ENCODE peak calls at places on chromosomes 5 and 9, in four cellular contexts. One of them, this sample, is unnamed.
A peak's percentile ranks its signal among the peaks of the same experiment; 100 is the strongest.

GRCh38 chr5:59093329-59093728 is 510.5 kb downstream of the RAB3C start:
- DNase-seq in Panc1: no peak
- DNase-seq in transverse colon: no peak
- DNase-seq in kidney tubule cell: no peak
- DNase-seq in this sample: no peak

GRCh38 chr9:129347323-129348120 is 169.5 kb upstream of the IER5L start:
- DNase-seq in kidney tubule cell: no peak
- DNase-seq in Panc1: no peak
- DNase-seq in transverse colon: no peak
- DNase-seq in this sample: no peak

GRCh38 chr9:137626448-137626847 is 7.6 kb downstream of the EHMT1 start:
- DNase-seq in kidney tubule cell: no peak
- DNase-seq in transverse colon: no peak
- DNase-seq in Panc1: no peak
- DNase-seq in this sample: no peak

GRCh38 chr5:116747881-116748280 is 173.3 kb upstream of the SEMA6A start:
- DNase-seq in Panc1: no peak
- DNase-seq in transverse colon: no peak
- DNase-seq in kidney tubule cell: peak; percentile 82
- DNase-seq in this sample: no peak

GRCh38 chr5:164637931-164638521 is 1132.6 kb downstream of the MAT2B start:
- DNase-seq in transverse colon: no peak
- DNase-seq in Panc1: no peak
- DNase-seq in kidney tubule cell: no peak
- DNase-seq in this sample: no peak

GRCh38 chr9:133458643-133459312 is 1.0 kb upstream of the CACFD1 start:
- DNase-seq in Panc1: no peak
- DNase-seq in transverse colon: no peak
- DNase-seq in kidney tubule cell: no peak
- DNase-seq in this sample: no peak

GRCh38 chr9:128383791-128384190 is 12.6 kb downstream of the URM1 start:
- DNase-seq in Panc1: no peak
- DNase-seq in transverse colon: no peak
- DNase-seq in kidney tubule cell: no peak
- DNase-seq in this sample: no peak

GRCh38 chr5:92908952-92909351 is 672.1 kb downstream of the NR2F1-AS1 start:
- DNase-seq in kidney tubule cell: no peak
- DNase-seq in transverse colon: no peak
- DNase-seq in Panc1: no peak
- DNase-seq in this sample: no peak

GRCh38 chr5:25544652-25545249 is 900.0 kb upstream of the CDH10 start:
- DNase-seq in kidney tubule cell: peak; percentile 40
- DNase-seq in transverse colon: no peak
- DNase-seq in Panc1: peak; percentile 50
- DNase-seq in this sample: no peak

GRCh38 chr5:132375957-132376356 is 6.4 kb downstream of the SLC22A5 start:
- DNase-seq in transverse colon: no peak
- DNase-seq in Panc1: no peak
- DNase-seq in kidney tubule cell: no peak
- DNase-seq in this sample: no peak

GRCh38 chr5:39674209-39675082 is 249.7 kb upstream of the DAB2 start:
- DNase-seq in transverse colon: no peak
- DNase-seq in Panc1: no peak
- DNase-seq in kidney tubule cell: no peak
- DNase-seq in this sample: no peak

GRCh38 chr5:177369050-177369912 is 11.6 kb downstream of the RGS14 start:
- DNase-seq in transverse colon: no peak
- DNase-seq in kidney tubule cell: peak; percentile 47
- DNase-seq in Panc1: no peak
- DNase-seq in this sample: no peak

GRCh38 chr5:123157797-123158528 is 68.9 kb downstream of the PRDM6 start:
- DNase-seq in transverse colon: no peak
- DNase-seq in kidney tubule cell: no peak
- DNase-seq in Panc1: no peak
- DNase-seq in this sample: no peak

GRCh38 chr5:166713281-166713680 is 1578.2 kb upstream of the WWC1 start:
- DNase-seq in kidney tubule cell: no peak
- DNase-seq in transverse colon: no peak
- DNase-seq in Panc1: no peak
- DNase-seq in this sample: no peak

GRCh38 chr5:64594601-64595518 is 89.0 kb downstream of the RGS7BP start:
- DNase-seq in transverse colon: no peak
- DNase-seq in kidney tubule cell: no peak
- DNase-seq in Panc1: no peak
- DNase-seq in this sample: no peak

GRCh38 chr9:129291041-129291501 is 113.0 kb upstream of the IER5L start:
- DNase-seq in kidney tubule cell: no peak
- DNase-seq in Panc1: no peak
- DNase-seq in transverse colon: no peak
- DNase-seq in this sample: no peak

GRCh38 chr5:31372124-31372523 is 159.8 kb downstream of the DROSHA start:
- DNase-seq in Panc1: no peak
- DNase-seq in transverse colon: no peak
- DNase-seq in kidney tubule cell: no peak
- DNase-seq in this sample: no peak

GRCh38 chr9:116928884-116929283 is 241.8 kb downstream of the TRIM32 start:
- DNase-seq in transverse colon: no peak
- DNase-seq in kidney tubule cell: peak; percentile 53
- DNase-seq in Panc1: no peak
- DNase-seq in this sample: no peak

GRCh38 chr5:50501510-50502209 is 60.6 kb upstream of the EMB start:
- DNase-seq in Panc1: no peak
- DNase-seq in transverse colon: no peak
- DNase-seq in kidney tubule cell: no peak
- DNase-seq in this sample: no peak

GRCh38 chr9:35406183-35406959 is 83.5 kb upstream of the RUSC2 start:
- DNase-seq in Panc1: no peak
- DNase-seq in kidney tubule cell: no peak
- DNase-seq in transverse colon: peak; percentile 27
- DNase-seq in this sample: no peak

GRCh38 chr9:94085062-94085639 is 887 bp downstream of the PTPDC1 start:
- DNase-seq in Panc1: no peak
- DNase-seq in kidney tubule cell: peak; percentile 61
- DNase-seq in transverse colon: no peak
- DNase-seq in this sample: no peak

GRCh38 chr5:179699640-179700298 is 1.0 kb downstream of the CANX start:
- DNase-seq in kidney tubule cell: peak; percentile 48
- DNase-seq in transverse colon: peak; percentile 27
- DNase-seq in Panc1: no peak
- DNase-seq in this sample: no peak

GRCh38 chr5:139116256-139116655 is 81.9 kb downstream of the SIL1 start:
- DNase-seq in transverse colon: no peak
- DNase-seq in Panc1: no peak
- DNase-seq in kidney tubule cell: no peak
- DNase-seq in this sample: no peak

GRCh38 chr9:81382281-81382680 is 307.1 kb downstream of the TLE1 start:
- DNase-seq in kidney tubule cell: no peak
- DNase-seq in transverse colon: no peak
- DNase-seq in Panc1: no peak
- DNase-seq in this sample: no peak

GRCh38 chr9:18463991-18464390 is 10.0 kb upstream of the ADAMTSL1 start:
- DNase-seq in kidney tubule cell: peak; percentile 83
- DNase-seq in Panc1: no peak
- DNase-seq in transverse colon: no peak
- DNase-seq in this sample: no peak

GRCh38 chr9:70168521-70168920 is 90.3 kb upstream of the SMC5 start:
- DNase-seq in kidney tubule cell: no peak
- DNase-seq in transverse colon: no peak
- DNase-seq in Panc1: no peak
- DNase-seq in this sample: no peak

GRCh38 chr5:159330131-159330530 is at the start of gene IL12B:
- DNase-seq in transverse colon: no peak
- DNase-seq in Panc1: no peak
- DNase-seq in kidney tubule cell: peak; percentile 42
- DNase-seq in this sample: no peak

GRCh38 chr9:128920381-128921058 is at the start of gene PHYHD1:
- DNase-seq in kidney tubule cell: no peak
- DNase-seq in transverse colon: no peak
- DNase-seq in Panc1: no peak
- DNase-seq in this sample: no peak

GRCh38 chr5:173515526-173515925 is 100.9 kb downstream of the BOD1 start:
- DNase-seq in transverse colon: no peak
- DNase-seq in kidney tubule cell: peak; percentile 5
- DNase-seq in Panc1: no peak
- DNase-seq in this sample: no peak

This sample was measured in SK-N-MC.